ENCODE peak calls at places on chromosomes 11 and 22, in nine cellular contexts. U is NCI-H1105 treated with DMSO at 0.1 percent for 48 hours; N is stimulated activated effector memory CD8-positive, alpha-beta T cell treated with anti-CD3 and anti-CD28 coated beads, Interleukin-12 subunit alpha, Interleukin-12 subunit beta, amount 100 ng/mL, for 72 hours; J is cardiac septum; P is Right ventricle myocardium superior; I is left colon; V is adipocyte; X is lower lobe of right lung; F is activated T-helper 1 cell treated with anti-CD3 and anti-CD28 coated beads, Interleukin-12 subunit alpha, Interleukin-12 subunit beta, Interleukin-2, Interleukin-4 antibody, amounts not matched to agents 30 ng/mL and 10 ng/mL and 1 ng/mL, durations not matched to agents 14 hours and 24 hours and 36 hours. A is an unnamed sample.

GRCh38 chr22:39663751-39664150 is 93.2 kb downstream of the CACNA1I start:
- DNase-seq in U (no peak), N (no peak), J (no peak), P (no peak), I (peak; percentile 58), V (no peak), X (no peak), F (no peak), A (no peak)

GRCh38 chr11:123838199-123838598 is 32.0 kb upstream of the OR6M1 start:
- DNase-seq in U (no peak), N (no peak), J (no peak), P (no peak), I (no peak), V (no peak), X (no peak), F (no peak), A (no peak)

GRCh38 chr11:112255075-112255739 is 5.5 kb downstream of the PLET1 start:
- DNase-seq in U (no peak), N (no peak), J (no peak), P (no peak), I (no peak), V (peak; percentile 75), X (no peak), F (no peak), A (no peak)

GRCh38 chr11:45285289-45285828 is 782 bp downstream of the SYT13 start:
- DNase-seq in U (no peak), N (no peak), J (no peak), P (no peak), I (no peak), V (no peak), X (no peak), F (no peak), A (no peak)

GRCh38 chr11:128407962-128408361 is 179.4 kb downstream of the ETS1 start:
- DNase-seq in U (no peak), N (no peak), J (no peak), P (no peak), I (no peak), V (peak; percentile 95), X (no peak), F (no peak), A (no peak)

GRCh38 chr11:46673713-46674462 is 26.5 kb downstream of the ARHGAP1 start:
- DNase-seq in U (no peak), N (no peak), J (peak; percentile 62), P (no peak), I (no peak), V (no peak), X (no peak), F (no peak), A (no peak)

GRCh38 chr11:106466441-106467190 is 389.2 kb downstream of the AASDHPPT start:
- DNase-seq in U (no peak), N (no peak), J (no peak), P (no peak), I (no peak), V (peak; percentile 71), X (no peak), F (no peak), A (no peak)

GRCh38 chr22:24140357-24140756 is 40.9 kb upstream of the SUSD2 start:
- DNase-seq in U (no peak), N (no peak), J (no peak), P (peak; percentile 64), I (no peak), V (no peak), X (peak; percentile 61), F (no peak), A (no peak)

GRCh38 chr22:50016308-50016987 is 3.9 kb upstream of the IL17REL start:
- DNase-seq in U (no peak), N (no peak), J (no peak), P (peak; percentile 17), I (no peak), V (no peak), X (peak; percentile 44), F (no peak), A (no peak)

GRCh38 chr11:19076744-19077589 is 16.4 kb upstream of the MRGPRX2 start:
- DNase-seq in U (peak; percentile 49), N (peak; percentile 64), J (no peak), P (peak; percentile 55), I (peak; percentile 62), V (peak; percentile 77), X (peak; percentile 62), F (peak; percentile 49), A (peak; percentile 61)